ENCODE peak calls at places on chromosome 11, in eight cellular contexts. F is fibroblast of mammary gland, U is ovary, B is suprapubic skin, D is mammary epithelial cell, E is sigmoid colon, O is BJ, A is fibroblast of pulmonary artery. W is an unnamed sample.

GRCh38 chr11:63493127-63493526 is 2.2 kb upstream of the PLAAT5 start:
- DNase-seq in A (no peak), O (no peak), F (no peak), D (no peak), B (no peak), E (no peak), U (no peak), W (no peak)

GRCh38 chr11:77081381-77081851 is 14.6 kb downstream of the CAPN5 start:
- DNase-seq in E (peak; percentile 53), D (no peak), F (no peak), A (no peak), B (no peak), O (no peak), U (no peak), W (no peak)

GRCh38 chr11:99739464-99740089 is 718.8 kb downstream of the CNTN5 start:
- DNase-seq in F (peak; percentile 44), D (peak; percentile 1), U (no peak), B (no peak), A (peak; percentile 72), E (no peak), O (no peak), W (peak; percentile 1)

GRCh38 chr11:130472434-130472961 is 24.1 kb downstream of the ADAMTS15 start:
- DNase-seq in U (no peak), O (no peak), F (no peak), A (no peak), E (no peak), D (no peak), B (no peak), W (no peak)

GRCh38 chr11:2091786-2092463 is 47.3 kb downstream of the IGF2 start:
- DNase-seq in F (no peak), B (peak; percentile 55), E (peak; percentile 40), A (no peak), O (no peak), U (no peak), D (no peak), W (no peak)

GRCh38 chr11:86916330-86916729 is 38.9 kb downstream of the FZD4 start:
- DNase-seq in B (no peak), O (peak; percentile 57), E (no peak), D (peak; percentile 69), F (peak; percentile 59), U (no peak), A (peak; percentile 85), W (no peak)

GRCh38 chr11:1918436-1919315 is 827 bp upstream of the TNNT3 start:
- DNase-seq in D (no peak), U (no peak), A (no peak), E (no peak), O (no peak), F (no peak), B (no peak), W (no peak)

GRCh38 chr11:59380263-59381059 is 21.8 kb downstream of the OR5AN1 start:
- DNase-seq in D (no peak), O (no peak), E (no peak), U (no peak), F (no peak), A (no peak), B (no peak), W (no peak)

GRCh38 chr11:65885808-65886536 is 2.3 kb downstream of the FIBP start:
- DNase-seq in D (no peak), F (no peak), E (no peak), A (no peak), B (no peak), O (no peak), U (no peak), W (no peak)

GRCh38 chr11:38460429-38460828 is 1862.4 kb upstream of the RAG2 start:
- DNase-seq in O (no peak), A (peak; percentile 62), E (no peak), D (peak; percentile 26), B (no peak), U (no peak), F (peak; percentile 27), W (no peak)

GRCh38 chr11:21794306-21794705 is 398.6 kb upstream of the ANO5 start:
- DNase-seq in A (no peak), B (no peak), O (no peak), U (no peak), E (no peak), D (no peak), F (no peak), W (no peak)

GRCh38 chr11:110356769-110357671 is 60.6 kb upstream of the RDX start:
- DNase-seq in E (no peak), F (peak; percentile 46), B (no peak), D (peak; percentile 26), A (peak; percentile 25), U (no peak), O (peak; percentile 6), W (no peak)

GRCh38 chr11:33086017-33086416 is 46.6 kb downstream of the TCP11L1 start:
- DNase-seq in D (no peak), O (no peak), B (no peak), A (no peak), E (no peak), U (no peak), F (no peak), W (no peak)

GRCh38 chr11:2302844-2303626 is 1.2 kb downstream of the TSPAN32 start:
- DNase-seq in D (no peak), F (no peak), U (peak; percentile 28), E (peak; percentile 76), B (peak; percentile 78), O (no peak), A (no peak), W (no peak)

GRCh38 chr11:21552910-21553309 is 640.0 kb upstream of the ANO5 start:
- DNase-seq in A (no peak), D (peak; percentile 38), B (no peak), O (no peak), E (no peak), F (no peak), U (no peak), W (peak; percentile 63)

GRCh38 chr11:105821366-105821765 is 200.7 kb downstream of the MSANTD4 start:
- DNase-seq in O (no peak), U (no peak), B (no peak), F (no peak), A (no peak), D (no peak), E (no peak), W (no peak)

GRCh38 chr11:10181811-10182210 is 112.2 kb downstream of the SBF2 start:
- DNase-seq in F (peak; percentile 59), A (peak; percentile 75), B (no peak), U (no peak), D (no peak), E (no peak), O (peak; percentile 35), W (peak; percentile 4)

GRCh38 chr11:4194889-4195288 is 100.3 kb downstream of the RRM1 start:
- DNase-seq in B (no peak), U (no peak), O (no peak), A (no peak), E (no peak), D (no peak), F (no peak), W (no peak)

GRCh38 chr11:67311051-67311555 is 7.8 kb downstream of the SSH3 start:
- DNase-seq in A (no peak), F (no peak), E (no peak), B (peak; percentile 74), O (no peak), U (no peak), D (no peak), W (no peak)

GRCh38 chr11:84648413-84648812 is 978.7 kb downstream of the DLG2 start:
- DNase-seq in D (no peak), O (no peak), B (no peak), A (no peak), F (no peak), U (no peak), E (no peak), W (no peak)

GRCh38 chr11:122213111-122213510 is 97.1 kb upstream of the BLID start:
- DNase-seq in E (no peak), U (no peak), B (no peak), A (no peak), F (no peak), O (no peak), D (no peak), W (no peak)

GRCh38 chr11:4576880-4577279 is 4.7 kb upstream of the OR52I2 start:
- DNase-seq in O (no peak), A (no peak), B (no peak), D (no peak), U (no peak), E (no peak), F (no peak), W (no peak)

GRCh38 chr11:119774180-119774763 is 45.3 kb upstream of the NECTIN1 start:
- DNase-seq in E (no peak), O (no peak), D (peak; percentile 29), U (no peak), F (peak; percentile 39), B (no peak), A (peak; percentile 44), W (no peak)

GRCh38 chr11:103601230-103601846 is 435.1 kb upstream of the DDI1 start:
- DNase-seq in U (no peak), F (peak; percentile 79), B (no peak), A (peak; percentile 85), E (no peak), O (no peak), D (peak; percentile 52), W (no peak)
- TF ChIP-seq CTCF in U (no peak), F (peak; percentile 98), B (peak; percentile 73), A (peak; percentile 97), E (no peak), O (peak; percentile 93), D (peak; percentile 99), W (peak; percentile 98)

GRCh38 chr11:363948-364761 is 5.1 kb upstream of the B4GALNT4 start:
- DNase-seq in D (peak; percentile 83), A (peak; percentile 13), O (no peak), F (peak; percentile 58), U (peak; percentile 30), E (peak; percentile 57), B (peak; percentile 84), W (no peak)
- TF ChIP-seq CTCF in D (peak; percentile 73), A (peak; percentile 8), O (peak; percentile 53), F (peak; percentile 22), U (no peak), E (no peak), B (peak; percentile 75), W (peak; percentile 39)

DNA sequence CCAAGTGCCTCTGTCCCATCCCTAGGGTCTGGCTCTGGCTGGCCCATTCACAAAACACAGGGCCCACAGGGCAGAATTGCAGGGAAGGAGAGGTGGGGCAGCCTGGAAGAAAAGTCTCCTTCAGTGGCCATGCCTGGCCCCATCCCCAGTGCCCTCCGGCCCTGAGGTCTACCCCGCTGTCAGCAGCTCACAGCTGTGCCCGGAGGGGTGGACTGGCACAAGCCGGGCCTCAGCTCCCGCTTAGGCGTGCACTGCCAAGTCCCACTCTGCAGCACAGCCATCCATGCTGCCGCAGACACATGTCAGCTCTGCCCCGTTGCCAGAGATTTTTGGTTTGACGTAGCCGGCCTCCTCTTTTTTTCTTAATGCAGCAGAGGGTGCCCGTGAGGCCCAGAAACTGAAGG is 3.9 kb upstream of the SCN2B start:
- DNase-seq in F (no peak), U (peak; percentile 54), A (peak; percentile 11), E (peak; percentile 84), B (no peak), D (peak; percentile 64), O (no peak), W (no peak)
- TF ChIP-seq CTCF in F (no peak), U (no peak), A (no peak), E (no peak), B (no peak), D (no peak), O (no peak), W (no peak)

DNA sequence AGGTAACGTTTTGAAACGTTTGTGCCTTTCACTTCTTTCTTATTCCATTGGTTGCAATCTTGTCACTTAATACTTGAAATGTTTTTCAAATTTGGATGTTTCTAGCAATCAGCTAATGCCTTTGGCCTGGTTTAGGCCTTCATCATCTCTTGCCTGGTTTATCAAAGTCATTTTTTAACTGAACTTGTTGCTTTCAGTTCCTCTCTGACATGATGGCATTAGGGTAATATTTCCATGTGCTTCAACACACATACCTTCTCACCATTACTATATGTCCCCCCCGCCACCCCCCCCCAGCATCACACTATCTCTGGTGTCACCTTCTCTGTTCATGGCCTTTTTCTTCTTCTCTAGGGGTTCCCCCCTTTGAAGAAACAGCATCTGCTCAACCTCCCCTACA is 1.5 kb upstream of the SYT9 start:
- DNase-seq in B (no peak), F (no peak), U (no peak), E (no peak), D (no peak), O (no peak), A (no peak), W (no peak)
- TF ChIP-seq CTCF in B (no peak), F (no peak), U (no peak), E (no peak), D (no peak), O (no peak), A (no peak), W (no peak)

W was measured in epithelial cell of proximal tubule.